ENCODE peak calls at places on chromosomes 6 and 20, in nine cellular contexts. Z, Y, A, H, K, U, C, I and F are unnamed samples.
A peak's percentile ranks its signal among the peaks of the same experiment; 100 is the strongest.

GRCh38 chr6:50819906-50820589 is 1.4 kb downstream of the TFAP2B start:
- DNase-seq in Z (no peak), Y (no peak), A (no peak), H (no peak), K (no peak), U (no peak), C (no peak), I (no peak), F (no peak)

GRCh38 chr6:56363796-56364195 is 116.4 kb upstream of the COL21A1 start:
- DNase-seq in Z (no peak), Y (no peak), A (no peak), H (no peak), K (no peak), U (no peak), C (no peak), I (no peak), F (no peak)

GRCh38 chr20:38220587-38220986 is 39.9 kb downstream of the KIAA1755 start:
- DNase-seq in Z (no peak), Y (peak; percentile 12), A (no peak), H (peak; percentile 65), K (no peak), U (no peak), C (no peak), I (no peak), F (no peak)

GRCh38 chr6:149044394-149044965 is 273.0 kb upstream of the TAB2 start:
- DNase-seq in Z (no peak), Y (no peak), A (no peak), H (no peak), K (no peak), U (no peak), C (no peak), I (no peak), F (no peak)

GRCh38 chr20:23147964-23148720 is 62.0 kb upstream of the CD93 start:
- DNase-seq in Z (no peak), Y (peak; percentile 42), A (no peak), H (peak; percentile 91), K (peak; percentile 71), U (peak; percentile 95), C (peak; percentile 36), I (peak; percentile 16), F (peak; percentile 56)

GRCh38 chr6:25324076-25324762 is 45.0 kb downstream of the CARMIL1 start:
- DNase-seq in Z (no peak), Y (no peak), A (no peak), H (no peak), K (no peak), U (no peak), C (no peak), I (no peak), F (no peak)

GRCh38 chr6:2542858-2543218 is 207.9 kb downstream of the MYLK4 start:
- DNase-seq in Z (no peak), Y (peak; percentile 12), A (no peak), H (no peak), K (peak; percentile 2), U (peak; percentile 64), C (no peak), I (peak; percentile 66), F (peak; percentile 28)

GRCh38 chr20:32968833-32969241 is 35.4 kb downstream of the SUN5 start:
- DNase-seq in Z (no peak), Y (no peak), A (no peak), H (peak; percentile 33), K (no peak), U (peak; percentile 7), C (no peak), I (peak; percentile 10), F (peak; percentile 4)

GRCh38 chr6:12371151-12371550 is 81.0 kb downstream of the EDN1 start:
- DNase-seq in Z (no peak), Y (no peak), A (no peak), H (no peak), K (no peak), U (no peak), C (no peak), I (no peak), F (no peak)

GRCh38 chr6:125019873-125020272 is 57.6 kb downstream of the RNF217 start:
- DNase-seq in Z (no peak), Y (no peak), A (no peak), H (no peak), K (no peak), U (no peak), C (no peak), I (no peak), F (no peak)

GRCh38 chr6:66210964-66211363 is 503.9 kb upstream of the EYS start:
- DNase-seq in Z (peak; percentile 26), Y (no peak), A (no peak), H (no peak), K (no peak), U (peak; percentile 9), C (no peak), I (no peak), F (no peak)

GRCh38 chr6:34953084-34954025 is 64.3 kb downstream of the ANKS1A start:
- DNase-seq in Z (no peak), Y (no peak), A (no peak), H (no peak), K (peak; percentile 61), U (peak; percentile 75), C (no peak), I (no peak), F (no peak)

DNA sequence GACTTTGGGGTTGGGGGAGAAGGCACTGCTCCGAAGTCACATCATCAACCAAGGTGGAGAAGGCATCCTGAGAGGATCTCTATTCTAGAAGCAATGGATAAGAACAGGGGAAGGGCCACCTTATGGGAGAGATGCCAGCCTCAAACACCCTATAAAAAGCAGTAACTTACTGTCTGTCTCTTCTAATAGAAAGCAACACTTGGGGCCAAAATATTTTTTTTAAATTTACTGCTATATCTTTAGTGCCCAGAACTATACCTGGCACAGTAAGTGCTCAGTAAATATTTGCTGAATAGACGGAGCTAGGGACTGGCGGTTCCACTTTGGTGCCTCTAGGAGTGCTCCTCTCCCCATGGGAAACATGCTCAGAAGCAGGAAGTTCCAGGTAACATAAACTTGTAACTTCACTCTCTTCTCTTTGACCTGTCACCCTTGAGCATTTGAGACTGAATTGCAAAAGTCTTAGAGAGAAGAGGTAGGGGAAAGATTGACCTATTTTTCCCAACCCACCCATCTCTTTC is 807 bp upstream of the OTOR start:
- DNase-seq in Z (no peak), Y (no peak), A (no peak), H (no peak), K (no peak), U (no peak), C (no peak), I (no peak), F (no peak)
- TF ChIP-seq CTCF in Z (no peak), Y (no peak), A (no peak), H (no peak), K (no peak), U (no peak), C (no peak), I (no peak), F (no peak)

GRCh38 chr20:20593447-20594170 is 118.8 kb downstream of the RALGAPA2 start:
- DNase-seq in Z (peak; percentile 37), Y (peak; percentile 36), A (no peak), H (no peak), K (peak; percentile 63), U (peak; percentile 67), C (no peak), I (no peak), F (peak; percentile 54)
- TF ChIP-seq CTCF in Z (peak; percentile 73), Y (peak; percentile 54), A (peak; percentile 43), H (peak; percentile 22), K (peak; percentile 76), U (peak; percentile 56), C (peak; percentile 26), I (no peak), F (peak; percentile 22)

GRCh38 chr6:166487148-166487547 is 99.3 kb downstream of the RAMACL start:
- DNase-seq in Z (no peak), Y (no peak), A (peak; percentile 7), H (peak; percentile 27), K (no peak), U (no peak), C (no peak), I (no peak), F (no peak)

GRCh38 chr6:166483556-166484250 is 101.0 kb upstream of the MPC1 start:
- DNase-seq in Z (no peak), Y (no peak), A (peak; percentile 7), H (no peak), K (no peak), U (no peak), C (no peak), I (no peak), F (no peak)

GRCh38 chr6:166484863-166485262 is 101.6 kb downstream of the RAMACL start:
- DNase-seq in Z (no peak), Y (no peak), A (peak; percentile 5), H (no peak), K (no peak), U (no peak), C (no peak), I (no peak), F (no peak)

GRCh38 chr6:166486536-166486880 is 100.0 kb downstream of the RAMACL start:
- DNase-seq in Z (no peak), Y (no peak), A (peak; percentile 9), H (no peak), K (no peak), U (no peak), C (no peak), I (no peak), F (no peak)

DNA sequence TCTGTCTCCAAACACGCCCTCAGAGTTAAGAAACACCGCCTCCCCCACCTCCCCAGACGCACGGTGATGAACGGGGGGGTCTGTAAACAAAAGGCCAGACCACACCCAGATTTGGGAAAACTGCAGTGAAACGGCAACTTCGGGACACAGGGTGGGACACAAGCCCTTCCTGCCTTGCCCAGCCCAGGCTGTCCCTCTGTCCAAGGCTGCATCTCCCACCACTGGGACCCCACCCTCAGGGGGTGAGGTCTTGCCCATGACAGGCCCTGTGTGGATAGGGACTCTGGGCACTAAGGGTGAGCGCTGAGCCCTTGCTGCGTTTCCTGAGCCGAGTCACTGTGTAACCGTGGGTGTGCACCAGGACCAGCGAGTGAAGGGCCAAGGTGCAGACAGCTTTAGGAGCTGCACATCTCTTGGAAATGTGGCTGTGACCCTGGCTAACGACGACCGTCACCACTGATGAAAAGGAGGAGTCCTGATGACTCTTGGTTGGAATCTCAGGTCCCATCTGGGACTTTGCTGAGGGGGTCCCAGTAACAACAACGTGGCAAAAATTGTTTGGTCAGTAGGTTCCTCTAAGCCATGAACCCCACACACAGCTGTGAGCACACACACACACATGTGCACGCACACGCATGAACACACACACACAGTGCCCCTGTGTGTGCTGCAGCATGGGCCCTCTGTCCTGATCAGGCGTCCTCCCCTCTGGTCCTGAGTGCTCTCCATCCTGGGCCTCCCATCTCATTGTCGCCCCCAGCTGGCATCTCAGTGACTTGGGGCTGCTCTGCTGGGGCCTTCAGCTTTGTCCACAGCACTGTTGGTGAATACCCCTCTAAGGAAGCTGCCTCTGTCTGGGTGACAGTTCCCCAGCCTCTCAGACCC is 100.6 kb downstream of the RAMACL start:
- DNase-seq in Z (no peak), Y (no peak), A (peak; percentile 13), H (no peak), K (no peak), U (no peak), C (no peak), I (no peak), F (no peak)
- TF ChIP-seq CTCF in Z (peak; percentile 49), Y (no peak), A (no peak), H (no peak), K (no peak), U (no peak), C (no peak), I (no peak), F (no peak)

DNA sequence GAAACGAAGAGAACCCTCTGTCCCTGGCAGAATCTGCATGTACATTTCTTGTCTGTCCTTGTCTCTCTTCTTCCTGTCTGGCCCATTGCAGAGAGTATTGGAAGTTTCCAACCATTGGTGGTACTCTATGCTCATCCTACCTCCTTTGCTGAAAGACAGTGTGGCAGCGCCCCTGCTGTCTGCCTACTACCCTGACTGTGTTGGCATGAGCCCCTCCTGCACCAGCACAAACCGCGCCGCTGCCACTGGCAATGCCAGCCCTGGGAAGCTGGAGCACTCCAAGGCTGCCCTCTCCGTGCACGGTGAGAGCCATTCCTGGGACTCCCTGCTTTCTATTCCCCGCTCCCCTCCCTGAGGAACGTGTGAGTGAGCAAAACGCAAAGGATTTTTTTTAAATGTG is 32.5 kb downstream of the KDM1B start:
- DNase-seq in Z (no peak), Y (no peak), A (no peak), H (no peak), K (no peak), U (no peak), C (no peak), I (no peak), F (no peak)
- TF ChIP-seq CTCF in Z (no peak), Y (no peak), A (no peak), H (no peak), K (no peak), U (no peak), C (no peak), I (no peak), F (no peak)